ENCODE peak calls at places on chromosomes 3 and 15, in five cellular contexts. X, F, G, P and J are unnamed samples.

GRCh38 chr3:50616003-50616769 is 765 bp upstream of the MAPKAPK3 start:
- DNase-seq in G (peak), X (peak), P (peak), F (peak), J (peak)

GRCh38 chr15:40569139-40569953 is at the start of gene RPUSD2:
- DNase-seq in F (peak), P (peak), X (peak), G (peak), J (peak)

GRCh38 chr3:106083854-106084253 is 215.0 kb upstream of the CBLB start:
- DNase-seq in P (no peak), X (no peak), F (no peak), G (no peak), J (no peak)

GRCh38 chr15:29039466-29040366 is 153.9 kb downstream of the APBA2 start:
- DNase-seq in X (no peak), F (no peak), G (no peak), P (peak), J (no peak)

GRCh38 chr3:9222049-9222448 is 27.4 kb downstream of the SRGAP3 start:
- DNase-seq in G (no peak), X (no peak), P (no peak), F (no peak), J (no peak)

GRCh38 chr3:31472479-31473390 is 60.0 kb upstream of the STT3B start:
- DNase-seq in G (peak), F (peak), P (no peak), X (no peak), J (no peak)

GRCh38 chr15:22956257-22956979 is 23.8 kb downstream of the CYFIP1 start:
- DNase-seq in G (no peak), P (no peak), F (no peak), X (no peak), J (no peak)

GRCh38 chr3:13771496-13771895 is 108.4 kb downstream of the WNT7A start:
- DNase-seq in G (no peak), P (no peak), F (no peak), X (no peak), J (no peak)

GRCh38 chr3:122443090-122443489 is 27.2 kb upstream of the WDR5B start:
- DNase-seq in P (peak), F (no peak), X (no peak), G (no peak), J (no peak)

GRCh38 chr15:42133892-42134502 is 22.4 kb downstream of the PLA2G4F start:
- DNase-seq in X (peak), G (peak), F (peak), P (peak), J (no peak)